ENCODE peak calls at places on chromosomes 3 and 15, in seven cellular contexts. One of them, this sample, is unnamed. For H3K36me3, the result is how much of the 10 kb centered on the place peaks cover.

GRCh38 chr3:188513662-188514328 is 359.8 kb downstream of the LPP start:
- DNase-seq in stomach: no peak
- DNase-seq in OCI-LY7: no peak
- DNase-seq in left lung: no peak
- DNase-seq in left ventricle myocardium inferior: no peak
- DNase-seq in endothelial cell of umbilical vein: no peak
- DNase-seq in tibial artery: no peak
- DNase-seq in this sample: no peak

GRCh38 chr3:170656293-170656692 is 70.4 kb upstream of the SLC7A14 start:
- DNase-seq in endothelial cell of umbilical vein: no peak
- DNase-seq in OCI-LY7: no peak
- DNase-seq in tibial artery: no peak
- DNase-seq in left ventricle myocardium inferior: no peak
- DNase-seq in left lung: no peak
- DNase-seq in stomach: no peak
- DNase-seq in this sample: no peak

GRCh38 chr15:70318996-70319465 is 221.3 kb upstream of the TLE3 start:
- DNase-seq in left lung: no peak
- DNase-seq in left ventricle myocardium inferior: no peak
- DNase-seq in endothelial cell of umbilical vein: no peak
- DNase-seq in OCI-LY7: no peak
- DNase-seq in tibial artery: peak
- DNase-seq in stomach: no peak
- DNase-seq in this sample: no peak

GRCh38 chr3:194548346-194549321 is 61.8 kb upstream of the ATP13A3 start:
- DNase-seq in left ventricle myocardium inferior: no peak
- DNase-seq in endothelial cell of umbilical vein: peak
- DNase-seq in OCI-LY7: no peak
- DNase-seq in left lung: no peak
- DNase-seq in tibial artery: no peak
- DNase-seq in stomach: no peak
- DNase-seq in this sample: no peak

GRCh38 chr3:10198761-10199688 is 34.3 kb downstream of the IRAK2 start:
- DNase-seq in endothelial cell of umbilical vein: peak
- DNase-seq in stomach: peak
- DNase-seq in OCI-LY7: peak
- DNase-seq in left lung: peak
- DNase-seq in tibial artery: peak
- DNase-seq in left ventricle myocardium inferior: no peak
- DNase-seq in this sample: peak

GRCh38 chr15:40441736-40442531 is 1.2 kb downstream of the BAHD1 start:
- DNase-seq in stomach: no peak
- DNase-seq in endothelial cell of umbilical vein: peak
- DNase-seq in left lung: peak
- DNase-seq in OCI-LY7: peak
- DNase-seq in tibial artery: no peak
- DNase-seq in left ventricle myocardium inferior: no peak
- DNase-seq in this sample: no peak

GRCh38 chr15:56835598-56836275 is 82.7 kb upstream of the TCF12 start:
- DNase-seq in stomach: no peak
- DNase-seq in tibial artery: no peak
- DNase-seq in left lung: no peak
- DNase-seq in OCI-LY7: no peak
- DNase-seq in endothelial cell of umbilical vein: no peak
- DNase-seq in left ventricle myocardium inferior: no peak
- DNase-seq in this sample: no peak

GRCh38 chr3:100796556-100796955 is 87.3 kb downstream of the TFG start:
- DNase-seq in tibial artery: no peak
- DNase-seq in left lung: no peak
- DNase-seq in stomach: no peak
- DNase-seq in endothelial cell of umbilical vein: peak
- DNase-seq in OCI-LY7: peak
- DNase-seq in left ventricle myocardium inferior: no peak
- DNase-seq in this sample: peak

GRCh38 chr15:97902140-97902780 is 58.2 kb upstream of the ARRDC4 start:
- DNase-seq in left lung: no peak
- DNase-seq in left ventricle myocardium inferior: no peak
- DNase-seq in OCI-LY7: no peak
- DNase-seq in stomach: no peak
- DNase-seq in endothelial cell of umbilical vein: no peak
- DNase-seq in tibial artery: peak
- DNase-seq in this sample: no peak

GRCh38 chr3:54783611-54784010 is 144.2 kb downstream of the LRTM1 start:
- DNase-seq in left lung: no peak
- DNase-seq in tibial artery: no peak
- DNase-seq in left ventricle myocardium inferior: no peak
- DNase-seq in stomach: no peak
- DNase-seq in endothelial cell of umbilical vein: no peak
- DNase-seq in OCI-LY7: no peak
- DNase-seq in this sample: no peak

GRCh38 chr3:58536501-58537411 is at the start of gene ACOX2:
- DNase-seq in tibial artery: peak
- DNase-seq in OCI-LY7: no peak
- DNase-seq in left ventricle myocardium inferior: peak
- DNase-seq in endothelial cell of umbilical vein: peak
- DNase-seq in stomach: peak
- DNase-seq in left lung: peak
- DNase-seq in this sample: no peak

GRCh38 chr3:11155341-11156025 is 1.2 kb downstream of the HRH1 start:
- DNase-seq in tibial artery: peak
- DNase-seq in left lung: peak
- DNase-seq in OCI-LY7: no peak
- DNase-seq in left ventricle myocardium inferior: peak
- DNase-seq in endothelial cell of umbilical vein: peak
- DNase-seq in stomach: peak
- DNase-seq in this sample: peak

GRCh38 chr3:32778389-32778788 is 39.4 kb upstream of the TRIM71 start:
- DNase-seq in OCI-LY7: no peak
- DNase-seq in left lung: no peak
- DNase-seq in left ventricle myocardium inferior: no peak
- DNase-seq in endothelial cell of umbilical vein: no peak
- DNase-seq in stomach: no peak
- DNase-seq in tibial artery: no peak
- DNase-seq in this sample: no peak

GRCh38 chr3:194166682-194167479 is 30.9 kb downstream of the HES1 start:
- DNase-seq in left ventricle myocardium inferior: peak
- DNase-seq in tibial artery: no peak
- DNase-seq in OCI-LY7: no peak
- DNase-seq in stomach: no peak
- DNase-seq in endothelial cell of umbilical vein: peak
- DNase-seq in left lung: no peak
- DNase-seq in this sample: no peak

GRCh38 chr3:121431717-121432517 is 113.9 kb downstream of the POLQ start:
- DNase-seq in endothelial cell of umbilical vein: peak
- DNase-seq in tibial artery: no peak
- DNase-seq in stomach: no peak
- DNase-seq in left lung: no peak
- DNase-seq in left ventricle myocardium inferior: no peak
- DNase-seq in OCI-LY7: peak
- DNase-seq in this sample: peak

GRCh38 chr3:17041009-17041408 is 156.3 kb downstream of the PLCL2 start:
- DNase-seq in OCI-LY7: no peak
- DNase-seq in left ventricle myocardium inferior: no peak
- DNase-seq in endothelial cell of umbilical vein: no peak
- DNase-seq in tibial artery: no peak
- DNase-seq in stomach: no peak
- DNase-seq in left lung: no peak
- DNase-seq in this sample: no peak

GRCh38 chr3:73018790-73019441 is 22.3 kb downstream of the PPP4R2 start:
- DNase-seq in endothelial cell of umbilical vein: no peak
- DNase-seq in OCI-LY7: no peak
- DNase-seq in stomach: no peak
- DNase-seq in left ventricle myocardium inferior: no peak
- DNase-seq in tibial artery: no peak
- DNase-seq in left lung: no peak
- DNase-seq in this sample: no peak

GRCh38 chr3:128932516-128933212 is 53.2 kb downstream of the ACAD9 start:
- DNase-seq in left lung: no peak
- DNase-seq in tibial artery: no peak
- DNase-seq in left ventricle myocardium inferior: no peak
- DNase-seq in endothelial cell of umbilical vein: no peak
- DNase-seq in stomach: no peak
- DNase-seq in OCI-LY7: no peak
- DNase-seq in this sample: no peak

GRCh38 chr3:15360786-15361493 is 28.6 kb upstream of the SH3BP5 start:
- DNase-seq in left lung: no peak
- DNase-seq in stomach: no peak
- DNase-seq in left ventricle myocardium inferior: no peak
- DNase-seq in endothelial cell of umbilical vein: peak
- DNase-seq in OCI-LY7: peak
- DNase-seq in tibial artery: no peak
- DNase-seq in this sample: no peak

GRCh38 chr3:14863324-14864100 is 44.8 kb downstream of the FGD5 start:
- DNase-seq in OCI-LY7: no peak
- DNase-seq in tibial artery: peak
- DNase-seq in left ventricle myocardium inferior: no peak
- DNase-seq in stomach: no peak
- DNase-seq in endothelial cell of umbilical vein: peak
- DNase-seq in left lung: no peak
- DNase-seq in this sample: no peak

GRCh38 chr3:129686941-129687340 is 80.5 kb upstream of the PLXND1 start:
- DNase-seq in left lung: no peak
- DNase-seq in tibial artery: no peak
- DNase-seq in left ventricle myocardium inferior: no peak
- DNase-seq in OCI-LY7: no peak
- DNase-seq in stomach: no peak
- DNase-seq in endothelial cell of umbilical vein: peak
- DNase-seq in this sample: peak

GRCh38 chr3:50100956-50101845 is 12.5 kb downstream of the RBM5 start:
- DNase-seq in left lung: no peak
- DNase-seq in OCI-LY7: no peak
- DNase-seq in stomach: no peak
- DNase-seq in tibial artery: no peak
- DNase-seq in endothelial cell of umbilical vein: no peak
- DNase-seq in left ventricle myocardium inferior: no peak
- DNase-seq in this sample: no peak
- H3K36me3 ChIP-seq in left lung: under half
- H3K36me3 ChIP-seq in OCI-LY7: half or more
- H3K36me3 ChIP-seq in stomach: half or more
- H3K36me3 ChIP-seq in tibial artery: half or more
- H3K36me3 ChIP-seq in endothelial cell of umbilical vein: half or more
- H3K36me3 ChIP-seq in left ventricle myocardium inferior: half or more
- H3K36me3 ChIP-seq in this sample: under half

DNA sequence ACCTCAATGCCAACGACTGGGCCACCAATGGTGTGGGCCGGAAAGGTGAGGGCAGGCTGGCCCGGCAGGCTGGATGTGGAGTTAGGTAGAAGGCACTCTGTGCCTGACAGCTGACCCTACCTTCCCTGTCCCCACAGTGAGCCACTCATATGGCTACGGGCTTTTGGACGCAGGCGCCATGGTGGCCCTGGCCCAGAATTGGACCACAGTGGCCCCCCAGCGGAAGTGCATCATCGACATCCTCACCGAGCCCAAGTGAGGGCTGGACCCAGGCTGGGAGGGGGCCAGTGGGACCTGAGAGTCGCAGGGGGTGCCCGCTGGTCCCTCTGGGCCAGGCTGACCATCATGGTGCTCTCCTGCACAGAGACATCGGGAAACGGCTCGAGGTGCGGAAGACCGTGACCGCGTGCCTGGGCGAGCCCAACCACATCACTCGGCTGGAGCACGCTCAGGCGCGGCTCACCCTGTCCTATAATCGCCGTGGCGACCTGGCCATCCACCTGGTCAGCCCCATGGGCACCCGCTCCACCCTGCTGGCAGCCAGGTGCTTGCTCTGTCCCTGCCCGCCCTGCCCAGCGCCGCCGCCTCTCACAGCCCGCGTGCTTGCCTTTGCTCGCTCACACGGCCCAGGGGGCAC is 4.5 kb upstream of the FES start:
- DNase-seq in endothelial cell of umbilical vein: no peak
- DNase-seq in tibial artery: no peak
- DNase-seq in stomach: no peak
- DNase-seq in left ventricle myocardium inferior: no peak
- DNase-seq in left lung: peak
- DNase-seq in OCI-LY7: no peak
- DNase-seq in this sample: no peak
- H3K36me3 ChIP-seq in endothelial cell of umbilical vein: under half
- H3K36me3 ChIP-seq in tibial artery: under half
- H3K36me3 ChIP-seq in stomach: half or more
- H3K36me3 ChIP-seq in left ventricle myocardium inferior: half or more
- H3K36me3 ChIP-seq in left lung: under half
- H3K36me3 ChIP-seq in OCI-LY7: under half
- H3K36me3 ChIP-seq in this sample: under half

GRCh38 chr3:63990204-63990603 is 33.1 kb downstream of the PSMD6 start:
- DNase-seq in OCI-LY7: no peak
- DNase-seq in stomach: no peak
- DNase-seq in endothelial cell of umbilical vein: no peak
- DNase-seq in left lung: peak
- DNase-seq in tibial artery: no peak
- DNase-seq in left ventricle myocardium inferior: no peak
- DNase-seq in this sample: no peak

GRCh38 chr3:63981980-63982379 is 41.3 kb downstream of the PSMD6 start:
- DNase-seq in stomach: no peak
- DNase-seq in OCI-LY7: no peak
- DNase-seq in tibial artery: no peak
- DNase-seq in left lung: no peak
- DNase-seq in endothelial cell of umbilical vein: no peak
- DNase-seq in left ventricle myocardium inferior: no peak
- DNase-seq in this sample: no peak

GRCh38 chr3:63984391-63984790 is 38.9 kb downstream of the PSMD6 start:
- DNase-seq in stomach: no peak
- DNase-seq in OCI-LY7: no peak
- DNase-seq in endothelial cell of umbilical vein: no peak
- DNase-seq in left lung: no peak
- DNase-seq in left ventricle myocardium inferior: no peak
- DNase-seq in tibial artery: no peak
- DNase-seq in this sample: no peak

GRCh38 chr3:63988943-63989342 is 34.4 kb downstream of the PSMD6 start:
- DNase-seq in endothelial cell of umbilical vein: no peak
- DNase-seq in left lung: no peak
- DNase-seq in tibial artery: no peak
- DNase-seq in stomach: no peak
- DNase-seq in OCI-LY7: no peak
- DNase-seq in left ventricle myocardium inferior: no peak
- DNase-seq in this sample: peak

DNA sequence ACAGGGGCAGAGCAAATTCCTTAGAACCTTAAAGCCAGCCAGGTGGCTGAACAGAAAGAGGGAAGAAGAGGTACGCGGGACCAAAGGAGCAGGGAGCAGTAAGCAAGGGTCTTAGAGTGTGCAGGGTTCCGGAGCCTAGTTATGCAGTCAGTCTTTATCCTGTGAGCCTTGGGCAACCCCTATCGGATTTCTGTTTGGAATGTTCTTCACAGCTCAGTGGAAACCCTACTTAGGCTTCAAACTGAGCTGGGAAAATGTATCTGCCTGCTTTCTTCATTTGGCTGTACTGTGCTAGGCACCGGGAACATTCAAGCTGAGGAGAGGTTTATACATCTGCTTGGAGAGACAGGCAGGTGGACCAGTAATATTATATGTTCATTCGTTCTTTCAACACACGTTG is 37.1 kb downstream of the PSMD6 start:
- DNase-seq in stomach: no peak
- DNase-seq in left lung: no peak
- DNase-seq in OCI-LY7: no peak
- DNase-seq in left ventricle myocardium inferior: no peak
- DNase-seq in endothelial cell of umbilical vein: no peak
- DNase-seq in tibial artery: no peak
- DNase-seq in this sample: no peak
- H3K36me3 ChIP-seq in stomach: half or more
- H3K36me3 ChIP-seq in left lung: under half
- H3K36me3 ChIP-seq in OCI-LY7: half or more
- H3K36me3 ChIP-seq in left ventricle myocardium inferior: half or more
- H3K36me3 ChIP-seq in endothelial cell of umbilical vein: under half
- H3K36me3 ChIP-seq in tibial artery: half or more
- H3K36me3 ChIP-seq in this sample: under half

GRCh38 chr3:186789554-186790260 is 6.3 kb downstream of the EIF4A2 start:
- DNase-seq in left lung: no peak
- DNase-seq in stomach: no peak
- DNase-seq in tibial artery: no peak
- DNase-seq in left ventricle myocardium inferior: no peak
- DNase-seq in endothelial cell of umbilical vein: no peak
- DNase-seq in OCI-LY7: peak
- DNase-seq in this sample: peak
- H3K36me3 ChIP-seq in left lung: under half
- H3K36me3 ChIP-seq in stomach: half or more
- H3K36me3 ChIP-seq in tibial artery: half or more
- H3K36me3 ChIP-seq in left ventricle myocardium inferior: half or more
- H3K36me3 ChIP-seq in endothelial cell of umbilical vein: under half
- H3K36me3 ChIP-seq in OCI-LY7: half or more
- H3K36me3 ChIP-seq in this sample: under half

This sample was measured in bronchial epithelial cell.